ENCODE peak calls at places on chromosomes 11 and 22, in six cellular contexts. Y is fibroblast of lung; N is CD4-positive, alpha-beta T cell; W is heart left ventricle; A is right atrium auricular region; F is cardiac muscle cell. J is an unnamed sample. For H3K27me3, the result is how much of the 10 kb centered on the place peaks cover.

GRCh38 chr11:10413268-10413667 is 41.8 kb upstream of the AMPD3 start:
- DNase-seq in Y (no peak), N (peak), W (no peak), A (peak), F (peak), J (no peak)

GRCh38 chr11:7759010-7759409 is 37.7 kb downstream of the OR5P2 start:
- DNase-seq in Y (no peak), N (no peak), W (no peak), A (no peak), F (no peak), J (no peak)

GRCh38 chr11:2691991-2692841 is 7.6 kb downstream of the KCNQ1OT1 start:
- DNase-seq in Y (no peak), N (no peak), W (no peak), A (no peak), F (no peak), J (no peak)

GRCh38 chr11:134544095-134544815 is 132.2 kb upstream of the B3GAT1 start:
- DNase-seq in Y (no peak), N (no peak), W (no peak), A (peak), F (no peak), J (peak)

GRCh38 chr11:58027341-58027740 is 3.4 kb upstream of the OR6Q1 start:
- DNase-seq in Y (peak), N (no peak), W (no peak), A (no peak), F (peak), J (no peak)

GRCh38 chr11:118896921-118897591 is 13.4 kb downstream of the CXCR5 start:
- DNase-seq in Y (no peak), N (no peak), W (no peak), A (no peak), F (no peak), J (no peak)

GRCh38 chr11:129313588-129314288 is 61.9 kb upstream of the BARX2 start:
- DNase-seq in Y (peak), N (no peak), W (no peak), A (no peak), F (peak), J (no peak)

GRCh38 chr11:126963603-126964353 is 36.8 kb downstream of the KIRREL3 start:
- DNase-seq in Y (peak), N (no peak), W (no peak), A (no peak), F (no peak), J (no peak)

GRCh38 chr22:28882545-28882877 is 861 bp upstream of the ZNRF3 start:
- DNase-seq in Y (peak), N (no peak), W (peak), A (peak), F (peak), J (no peak)

GRCh38 chr11:62104816-62105610 is 18.8 kb upstream of the INCENP start:
- DNase-seq in Y (peak), N (no peak), W (peak), A (no peak), F (peak), J (no peak)

GRCh38 chr11:57343825-57344224 is 5.7 kb downstream of the P2RX3 start:
- DNase-seq in Y (no peak), N (no peak), W (no peak), A (no peak), F (no peak), J (no peak)

GRCh38 chr11:74008373-74009229 is at the start of gene UCP3:
- DNase-seq in Y (no peak), N (no peak), W (no peak), A (no peak), F (no peak), J (no peak)

GRCh38 chr11:90434858-90435257 is 212.0 kb upstream of the CHORDC1 start:
- DNase-seq in Y (no peak), N (no peak), W (no peak), A (no peak), F (no peak), J (no peak)

GRCh38 chr11:8033312-8033715 is 46.2 kb downstream of the EIF3F start:
- DNase-seq in Y (peak), N (peak), W (peak), A (peak), F (peak), J (peak)

GRCh38 chr11:70367071-70367470 is 31.3 kb upstream of the CTTN start:
- DNase-seq in Y (peak), N (no peak), W (no peak), A (no peak), F (no peak), J (no peak)

GRCh38 chr22:48503035-48503625 is 1324.5 kb downstream of the BRD1 start:
- DNase-seq in Y (no peak), N (no peak), W (no peak), A (no peak), F (no peak), J (no peak)

GRCh38 chr22:31550871-31551370 is 54.6 kb downstream of the SFI1 start:
- DNase-seq in Y (no peak), N (no peak), W (no peak), A (no peak), F (no peak), J (no peak)

GRCh38 chr11:89181111-89181510 is 3.4 kb downstream of the TYR start:
- DNase-seq in Y (no peak), N (no peak), W (no peak), A (no peak), F (no peak), J (no peak)

GRCh38 chr22:24867327-24868022 is 61.5 kb downstream of the SGSM1 start:
- DNase-seq in Y (no peak), N (no peak), W (no peak), A (no peak), F (no peak), J (no peak)

GRCh38 chr11:29634248-29634647 is 382.6 kb downstream of the KCNA4 start:
- DNase-seq in Y (no peak), N (no peak), W (no peak), A (no peak), F (peak), J (no peak)

GRCh38 chr11:61832758-61833157 is 4.7 kb downstream of the FADS2 start:
- DNase-seq in Y (no peak), N (no peak), W (peak), A (no peak), F (no peak), J (no peak)

GRCh38 chr11:73981051-73981805 is 1.4 kb downstream of the UCP2 start:
- DNase-seq in Y (no peak), N (no peak), W (no peak), A (no peak), F (no peak), J (no peak)

GRCh38 chr11:122690801-122691649 is 35.5 kb downstream of the UBASH3B start:
- DNase-seq in Y (peak), N (no peak), W (peak), A (no peak), F (peak), J (no peak)

GRCh38 chr11:35380603-35381002 is 38.8 kb downstream of the SLC1A2 start:
- DNase-seq in Y (no peak), N (no peak), W (peak), A (no peak), F (no peak), J (no peak)

GRCh38 chr22:29956680-29957079 is 73.7 kb downstream of the MTMR3 start:
- DNase-seq in Y (no peak), N (no peak), W (no peak), A (no peak), F (no peak), J (no peak)

GRCh38 chr11:87425943-87426342 is 388.2 kb downstream of the TMEM135 start:
- DNase-seq in Y (peak), N (no peak), W (no peak), A (no peak), F (no peak), J (no peak)

GRCh38 chr11:8068605-8069221 is 12.3 kb upstream of the TUB start:
- DNase-seq in Y (peak), N (no peak), W (peak), A (peak), F (peak), J (peak)

GRCh38 chr11:1303973-1304372 is 5.5 kb downstream of the TOLLIP start:
- DNase-seq in Y (peak), N (no peak), W (no peak), A (peak), F (peak), J (no peak)

GRCh38 chr11:59106363-59107336 is at the start of gene FAM111B:
- DNase-seq in Y (peak), N (peak), W (peak), A (peak), F (peak), J (peak)

GRCh38 chr11:64564947-64565889 is 25.8 kb upstream of the SLC22A12 start:
- DNase-seq in Y (no peak), N (no peak), W (no peak), A (no peak), F (no peak), J (peak)

GRCh38 chr22:29691636-29692326 is 28.0 kb upstream of the CABP7 start:
- DNase-seq in Y (no peak), N (no peak), W (no peak), A (no peak), F (no peak), J (no peak)

GRCh38 chr11:126153999-126154398 is 57.5 kb downstream of the RPUSD4 start:
- DNase-seq in Y (peak), N (no peak), W (no peak), A (no peak), F (peak), J (no peak)

GRCh38 chr22:37967637-37968451 is 14.3 kb downstream of the POLR2F start:
- DNase-seq in Y (no peak), N (no peak), W (no peak), A (no peak), F (no peak), J (no peak)

GRCh38 chr11:2142762-2143202 is 3.6 kb upstream of the IGF2 start:
- DNase-seq in Y (peak), N (no peak), W (no peak), A (no peak), F (peak), J (peak)

GRCh38 chr11:48073031-48073861 is 92.9 kb downstream of the PTPRJ start:
- DNase-seq in Y (no peak), N (no peak), W (no peak), A (no peak), F (no peak), J (no peak)

GRCh38 chr11:73598719-73599379 is 937 bp upstream of the FAM168A start:
- DNase-seq in Y (no peak), N (no peak), W (no peak), A (no peak), F (no peak), J (no peak)

GRCh38 chr11:59755701-59756495 is 722 bp downstream of the STX3 start:
- DNase-seq in Y (peak), N (peak), W (peak), A (peak), F (peak), J (peak)

GRCh38 chr11:103789957-103790356 is 246.5 kb upstream of the DDI1 start:
- DNase-seq in Y (no peak), N (no peak), W (no peak), A (no peak), F (peak), J (no peak)

GRCh38 chr11:92304271-92304670 is 79.7 kb downstream of the FAT3 start:
- DNase-seq in Y (no peak), N (no peak), W (no peak), A (no peak), F (no peak), J (no peak)

GRCh38 chr22:27870234-27871191 is 48.5 kb downstream of the PITPNB start:
- DNase-seq in Y (no peak), N (no peak), W (no peak), A (no peak), F (no peak), J (no peak)

GRCh38 chr22:27868738-27869282 is 50.2 kb downstream of the PITPNB start:
- DNase-seq in Y (no peak), N (no peak), W (no peak), A (no peak), F (no peak), J (no peak)

GRCh38 chr22:27872488-27872887 is 46.6 kb downstream of the PITPNB start:
- DNase-seq in Y (no peak), N (no peak), W (no peak), A (no peak), F (no peak), J (no peak)

GRCh38 chr22:27873476-27873875 is 45.6 kb downstream of the PITPNB start:
- DNase-seq in Y (no peak), N (no peak), W (peak), A (no peak), F (peak), J (no peak)

GRCh38 chr22:27871306-27872014 is 47.6 kb downstream of the PITPNB start:
- DNase-seq in Y (no peak), N (no peak), W (no peak), A (no peak), F (no peak), J (no peak)
- H3K27ac ChIP-seq in Y (no peak), N (no peak), W (no peak), A (peak), F (no peak), J (no peak)

GRCh38 chr22:46260038-46260437 is 3.1 kb downstream of the PKDREJ start:
- DNase-seq in Y (no peak), N (no peak), W (no peak), A (no peak), F (no peak), J (no peak)
- H3K27me3 ChIP-seq in Y (under half), N (under half), W (under half), A (under half), F (under half), J (under half)

GRCh38 chr11:15677181-15677580 is 562.5 kb downstream of the INSC start:
- DNase-seq in Y (no peak), N (no peak), W (no peak), A (no peak), F (no peak), J (no peak)
- TF ChIP-seq CTCF in Y (no peak), N (no peak), W (no peak), A (no peak), F (no peak), J (no peak)

GRCh38 chr11:112580864-112581263 is 320.2 kb upstream of the PLET1 start:
- DNase-seq in Y (no peak), N (no peak), W (no peak), A (no peak), F (no peak), J (no peak)
- H3K27ac ChIP-seq in Y (no peak), N (no peak), W (peak), A (peak), F (no peak), J (no peak)

GRCh38 chr11:69051381-69052342 is 2.9 kb downstream of the TPCN2 start:
- DNase-seq in Y (no peak), N (no peak), W (no peak), A (no peak), F (no peak), J (no peak)

GRCh38 chr11:69050592-69051380 is 2.1 kb downstream of the TPCN2 start:
- DNase-seq in Y (no peak), N (no peak), W (no peak), A (no peak), F (no peak), J (peak)

GRCh38 chr11:69049490-69049867 is 747 bp downstream of the TPCN2 start:
- DNase-seq in Y (no peak), N (no peak), W (no peak), A (no peak), F (no peak), J (peak)

GRCh38 chr11:69048718-69049489 is at the start of gene TPCN2:
- DNase-seq in Y (peak), N (peak), W (peak), A (peak), F (peak), J (peak)

DNA sequence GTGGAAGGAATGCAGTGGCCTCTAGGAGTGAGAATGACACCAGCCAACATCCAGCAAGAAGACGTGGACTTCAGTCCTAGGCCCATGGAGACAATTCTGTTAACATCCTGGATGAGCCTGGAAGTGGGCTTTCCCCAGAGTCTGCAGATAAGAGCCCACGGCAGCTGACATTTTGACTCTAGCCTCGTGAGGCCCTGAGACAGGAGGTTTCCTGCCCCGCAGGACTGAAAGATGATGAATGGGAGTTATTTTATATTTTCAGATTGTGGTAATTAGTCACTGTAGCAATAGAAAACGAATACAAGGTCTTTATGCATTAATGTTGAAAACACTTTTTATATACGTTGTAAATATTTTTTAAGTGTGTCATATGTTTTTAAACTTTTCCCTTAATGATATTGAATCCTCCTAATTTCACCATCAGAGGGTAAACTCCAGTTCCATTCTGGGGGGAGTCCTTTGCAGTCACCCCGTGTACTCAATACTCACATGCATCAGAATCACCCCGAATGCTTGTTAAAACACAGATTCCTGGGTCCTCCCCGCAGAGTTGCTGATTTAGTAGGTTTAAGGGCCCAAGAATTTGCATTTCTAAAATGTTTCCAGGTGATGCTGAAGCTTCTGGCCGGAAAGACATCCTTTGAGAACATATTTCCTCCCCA is 545 bp upstream of the TPCN2 start:
- DNase-seq in Y (peak), N (no peak), W (no peak), A (no peak), F (peak), J (no peak)
- H3K27me3 ChIP-seq in Y (under half), N (under half), W (under half), A (under half), F (under half), J (under half)

GRCh38 chr11:105456950-105457349 is 152.9 kb upstream of the GRIA4 start:
- DNase-seq in Y (no peak), N (no peak), W (no peak), A (no peak), F (no peak), J (no peak)
- TF ChIP-seq CTCF in Y (no peak), N (no peak), W (no peak), A (no peak), F (no peak), J (no peak)